ENCODE peak calls at places on chromosomes 6 and 20, in nine cellular contexts. W, G, U, T, M, D, L, O and E are unnamed samples.

GRCh38 chr6:108587258-108588059 is 26.7 kb downstream of the FOXO3 start:
- DNase-seq in L (no peak), G (no peak), O (no peak), M (no peak), D (no peak), U (no peak), W (no peak), T (no peak), E (no peak)

GRCh38 chr6:109370336-109370735 is 11.9 kb downstream of the CD164 start:
- DNase-seq in M (no peak), G (no peak), D (no peak), L (no peak), O (no peak), W (no peak), T (no peak), U (no peak), E (no peak)

GRCh38 chr6:168095741-168096250 is 16.8 kb upstream of the FRMD1 start:
- DNase-seq in D (no peak), O (no peak), G (no peak), M (no peak), T (no peak), L (no peak), W (no peak), U (no peak), E (peak)

GRCh38 chr6:15090145-15090579 is 155.7 kb upstream of the JARID2 start:
- DNase-seq in T (no peak), W (no peak), O (no peak), U (no peak), L (no peak), G (no peak), M (no peak), D (no peak), E (peak)

GRCh38 chr20:24773168-24773567 is 175.9 kb upstream of the CST7 start:
- DNase-seq in M (no peak), O (no peak), T (no peak), W (no peak), L (no peak), G (no peak), D (peak), U (no peak), E (no peak)

GRCh38 chr20:45779011-45779915 is 12.4 kb downstream of the WFDC3 start:
- DNase-seq in W (no peak), M (no peak), T (no peak), D (peak), L (no peak), G (no peak), U (no peak), O (no peak), E (peak)

GRCh38 chr20:44050925-44051660 is 135.9 kb downstream of the JPH2 start:
- DNase-seq in M (no peak), D (peak), L (no peak), U (no peak), T (no peak), W (no peak), G (no peak), O (peak), E (no peak)

GRCh38 chr6:90362273-90362672 is 65.6 kb upstream of the BACH2 start:
- DNase-seq in G (no peak), O (no peak), D (no peak), W (no peak), M (no peak), L (no peak), T (no peak), U (no peak), E (no peak)

GRCh38 chr6:166626177-166627038 is 643 bp downstream of the RPS6KA2 start:
- DNase-seq in T (peak), L (peak), O (peak), D (no peak), G (peak), M (peak), U (peak), W (no peak), E (no peak)

GRCh38 chr6:111938710-111939109 is 65.5 kb upstream of the FYN start:
- DNase-seq in L (no peak), U (no peak), M (no peak), D (no peak), T (no peak), O (no peak), G (no peak), W (no peak), E (no peak)

GRCh38 chr6:19180348-19181073 is 656.7 kb upstream of the ID4 start:
- DNase-seq in U (no peak), G (no peak), T (no peak), W (no peak), O (no peak), L (no peak), D (no peak), M (no peak), E (peak)

GRCh38 chr20:62698231-62698630 is 10.4 kb upstream of the NTSR1 start:
- DNase-seq in M (no peak), U (no peak), T (no peak), W (no peak), G (no peak), D (no peak), L (no peak), O (no peak), E (peak)

GRCh38 chr6:3228046-3228671 is 706 bp upstream of the TUBB2B start:
- DNase-seq in D (no peak), M (peak), W (no peak), T (peak), G (peak), L (peak), O (peak), U (peak), E (no peak)

GRCh38 chr6:137734875-137735182 is 132.2 kb upstream of the TNFAIP3 start:
- DNase-seq in L (no peak), D (no peak), G (no peak), M (no peak), O (no peak), U (no peak), W (no peak), T (no peak), E (no peak)

GRCh38 chr20:20520776-20521175 is 152.9 kb downstream of the INSM1 start:
- DNase-seq in O (no peak), L (no peak), D (no peak), M (no peak), W (no peak), G (no peak), U (no peak), T (no peak), E (no peak)

GRCh38 chr6:36692861-36693702 is 4.5 kb upstream of the RAB44 start:
- DNase-seq in L (no peak), G (no peak), U (no peak), O (no peak), M (no peak), W (no peak), T (no peak), D (no peak), E (no peak)

GRCh38 chr20:62837790-62838458 is 21.1 kb downstream of the COL9A3 start:
- DNase-seq in D (no peak), O (no peak), G (peak), M (peak), T (no peak), W (no peak), U (no peak), L (peak), E (peak)

GRCh38 chr6:25147191-25147590 is 132.0 kb upstream of the CARMIL1 start:
- DNase-seq in T (no peak), L (no peak), U (no peak), D (no peak), W (peak), O (no peak), M (no peak), G (peak), E (no peak)

GRCh38 chr6:34018026-34018425 is 127.9 kb downstream of the GRM4 start:
- DNase-seq in U (no peak), L (no peak), T (no peak), D (no peak), O (no peak), M (no peak), W (no peak), G (no peak), E (no peak)

GRCh38 chr6:135703621-135704020 is 147.9 kb upstream of the PDE7B start:
- DNase-seq in T (no peak), W (no peak), M (no peak), L (no peak), U (no peak), G (peak), O (no peak), D (no peak), E (no peak)

GRCh38 chr20:12054556-12054955 is 136.9 kb downstream of the BTBD3 start:
- DNase-seq in T (no peak), U (no peak), G (no peak), W (no peak), O (no peak), M (no peak), L (no peak), D (no peak), E (no peak)

GRCh38 chr20:58482416-58482815 is 32.8 kb downstream of the APCDD1L start:
- DNase-seq in M (no peak), U (no peak), O (no peak), D (no peak), W (no peak), G (no peak), L (no peak), T (no peak), E (no peak)

GRCh38 chr20:17727351-17727750 is 27.6 kb downstream of the BANF2 start:
- DNase-seq in M (no peak), O (no peak), T (no peak), U (no peak), D (no peak), W (no peak), L (no peak), G (no peak), E (no peak)

GRCh38 chr6:142802124-142802523 is 142.9 kb downstream of the HIVEP2 start:
- DNase-seq in W (no peak), T (no peak), O (no peak), G (no peak), D (no peak), L (no peak), U (no peak), M (no peak), E (no peak)

GRCh38 chr20:3106185-3106584 is 21.7 kb upstream of the AVP start:
- DNase-seq in G (no peak), U (no peak), O (no peak), T (no peak), D (no peak), L (no peak), M (no peak), W (no peak), E (no peak)

GRCh38 chr20:41230136-41230535 is 87.4 kb downstream of the ZHX3 start:
- DNase-seq in O (no peak), D (no peak), U (no peak), M (no peak), W (no peak), L (no peak), T (no peak), G (no peak), E (no peak)

GRCh38 chr20:61765871-61766654 is 299.6 kb downstream of the TAF4 start:
- DNase-seq in D (no peak), W (no peak), O (no peak), L (no peak), G (no peak), M (no peak), U (peak), T (no peak), E (peak)

GRCh38 chr6:149855040-149855654 is 9.0 kb downstream of the LRP11 start:
- DNase-seq in M (no peak), L (no peak), D (no peak), W (no peak), U (no peak), G (no peak), T (no peak), O (no peak), E (no peak)

GRCh38 chr20:52230406-52230805 is 38.8 kb upstream of the ZFP64 start:
- DNase-seq in T (no peak), D (no peak), M (no peak), U (no peak), O (no peak), L (no peak), G (no peak), W (no peak), E (no peak)

GRCh38 chr6:10633216-10633615 is 61.2 kb downstream of the C6orf52 start:
- DNase-seq in M (no peak), D (no peak), U (no peak), L (no peak), W (no peak), T (no peak), O (no peak), G (peak), E (no peak)

GRCh38 chr20:53126185-53126584 is 154.0 kb downstream of the TSHZ2 start:
- DNase-seq in T (no peak), W (no peak), U (no peak), D (no peak), O (no peak), G (no peak), M (no peak), L (no peak), E (no peak)

GRCh38 chr6:31815025-31815838 is at the start of the genes HSPA1A and HSPA1L:
- DNase-seq in G (peak), M (peak), D (peak), O (peak), L (peak), T (peak), U (peak), W (no peak), E (peak)

GRCh38 chr6:129691709-129692108 is 18.3 kb downstream of the ARHGAP18 start:
- DNase-seq in D (no peak), M (no peak), U (no peak), W (no peak), L (no peak), O (no peak), G (no peak), T (no peak), E (no peak)

GRCh38 chr6:22152871-22153270 is 144.0 kb downstream of the PRL start:
- DNase-seq in O (no peak), D (no peak), L (no peak), M (no peak), W (no peak), U (no peak), G (no peak), T (no peak), E (no peak)
- TF ChIP-seq CTCF in O (no peak), D (no peak), L (no peak), M (no peak), W (no peak), U (no peak), G (no peak), T (no peak), E (no peak)

DNA sequence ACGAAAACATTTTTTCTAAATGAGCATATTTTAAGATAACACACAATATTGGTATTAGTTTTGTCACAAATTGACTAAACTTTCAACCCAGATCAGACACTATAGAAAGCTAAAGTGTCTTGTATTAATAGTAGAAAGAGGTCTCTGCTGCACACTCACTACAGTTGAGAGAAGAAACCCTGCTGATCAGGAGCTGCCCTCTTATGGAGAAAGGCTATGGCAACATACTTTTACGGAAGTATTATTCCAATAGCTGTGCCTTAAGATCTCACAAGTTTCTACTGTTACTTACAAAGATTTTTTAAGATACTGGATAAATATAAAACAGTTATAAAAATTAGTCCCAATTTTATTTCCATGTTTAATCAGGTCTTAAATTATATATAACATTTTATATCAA is 155.7 kb downstream of the RIMS1 start:
- DNase-seq in U (no peak), O (no peak), G (no peak), M (no peak), D (no peak), W (no peak), L (no peak), T (no peak), E (no peak)
- TF ChIP-seq CTCF in U (no peak), O (peak), G (no peak), M (no peak), D (peak), W (peak), L (no peak), T (no peak), E (no peak)

GRCh38 chr6:26457796-26458688 is at the start of gene BTN2A1:
- DNase-seq in D (peak), O (peak), G (peak), L (peak), U (peak), W (peak), T (peak), M (peak), E (peak)
- TF ChIP-seq CTCF in D (no peak), O (no peak), G (no peak), L (no peak), U (no peak), W (peak), T (no peak), M (no peak), E (no peak)

GRCh38 chr6:151681426-151682059 is 125.9 kb upstream of the ESR1 start:
- DNase-seq in G (no peak), T (peak), O (no peak), U (no peak), W (no peak), M (no peak), D (no peak), L (no peak), E (no peak)
- TF ChIP-seq CTCF in G (no peak), T (no peak), O (no peak), U (no peak), W (no peak), M (no peak), D (no peak), L (no peak), E (no peak)

GRCh38 chr6:5946701-5947100 is 60.0 kb downstream of the NRN1 start:
- DNase-seq in W (no peak), D (no peak), T (no peak), O (no peak), G (no peak), L (no peak), M (no peak), U (no peak), E (no peak)

GRCh38 chr6:5946181-5946580 is 60.5 kb downstream of the NRN1 start:
- DNase-seq in U (no peak), G (no peak), O (no peak), M (no peak), T (no peak), L (no peak), D (no peak), W (no peak), E (no peak)

DNA sequence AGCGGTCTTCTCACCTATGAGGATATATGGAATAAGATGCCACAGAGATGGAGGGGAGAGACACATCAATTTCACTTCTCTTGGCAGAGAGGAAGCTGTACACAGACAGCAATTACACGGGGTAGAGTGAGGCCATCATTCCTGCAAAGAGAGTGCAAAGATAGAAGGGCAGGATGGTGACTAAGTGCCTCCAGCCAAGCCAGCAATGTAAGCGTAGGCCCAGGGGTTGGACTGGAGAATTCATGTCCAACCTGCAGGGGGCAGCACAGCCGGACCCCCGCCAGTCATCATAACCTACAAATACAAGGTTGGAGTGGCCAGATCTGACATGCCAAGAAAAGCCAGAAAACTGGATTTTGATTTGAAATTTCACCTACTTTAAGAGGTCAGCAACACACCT is 56.3 kb downstream of the NRN1 start:
- DNase-seq in G (no peak), O (no peak), M (no peak), T (peak), W (peak), U (peak), L (peak), D (no peak), E (no peak)
- TF ChIP-seq CTCF in G (peak), O (peak), M (no peak), T (peak), W (peak), U (peak), L (peak), D (peak), E (peak)

GRCh38 chr20:5056801-5057599 is 55.7 kb upstream of the SLC23A2 start:
- DNase-seq in O (no peak), W (peak), T (peak), G (peak), D (no peak), L (no peak), M (peak), U (peak), E (peak)
- TF ChIP-seq CTCF in O (peak), W (peak), T (peak), G (no peak), D (peak), L (peak), M (no peak), U (no peak), E (peak)

GRCh38 chr20:462199-462991 is at the start of gene TBC1D20:
- DNase-seq in L (peak), M (peak), G (peak), U (peak), T (peak), O (peak), D (peak), W (peak), E (peak)
- TF ChIP-seq CTCF in L (no peak), M (no peak), G (peak), U (no peak), T (no peak), O (no peak), D (peak), W (peak), E (no peak)

GRCh38 chr6:98871821-98872220 is 37.4 kb downstream of the POU3F2 start:
- DNase-seq in M (no peak), D (no peak), L (no peak), W (no peak), T (no peak), G (no peak), O (no peak), U (no peak), E (no peak)
- TF ChIP-seq CTCF in M (no peak), D (no peak), L (no peak), W (no peak), T (no peak), G (no peak), O (no peak), U (no peak), E (no peak)